ENCODE peak calls at places on chromosomes 13 and 19, in five cellular contexts. Q is upper lobe of left lung, Y is HepG2, C is GM12878, F is K562. J is an unnamed sample.

GRCh38 chr13:87244256-87244870 is 426.8 kb upstream of the SLITRK5 start:
- ATAC-seq in Q (no peak), Y (no peak), C (no peak), F (no peak), J (no peak)

GRCh38 chr13:68056816-68057710 is 826.9 kb upstream of the PCDH9 start:
- ATAC-seq in Q (no peak), Y (peak), C (no peak), F (no peak), J (peak)

GRCh38 chr19:55158848-55159793 is 1.6 kb upstream of the TNNI3 start:
- ATAC-seq in Q (no peak), Y (no peak), C (no peak), F (peak), J (peak)

GRCh38 chr13:32726374-32727037 is 140.3 kb downstream of the PDS5B start:
- ATAC-seq in Q (no peak), Y (no peak), C (no peak), F (no peak), J (no peak)

GRCh38 chr19:49355890-49356289 is 6.3 kb downstream of the TEAD2 start:
- ATAC-seq in Q (no peak), Y (no peak), C (no peak), F (no peak), J (peak)

GRCh38 chr19:38134538-38135149 is 89.4 kb downstream of the DPF1 start:
- ATAC-seq in Q (no peak), Y (peak), C (peak), F (peak), J (no peak)

GRCh38 chr13:109385161-109385560 is 401.2 kb downstream of the IRS2 start:
- ATAC-seq in Q (peak), Y (no peak), C (no peak), F (no peak), J (no peak)

GRCh38 chr19:41999071-41999877 is 5.2 kb upstream of the ATP1A3 start:
- ATAC-seq in Q (no peak), Y (no peak), C (no peak), F (no peak), J (no peak)

GRCh38 chr13:93744886-93745285 is 518.3 kb downstream of the GPC6 start:
- ATAC-seq in Q (no peak), Y (no peak), C (no peak), F (no peak), J (no peak)

GRCh38 chr19:33279430-33280350 is 22.6 kb downstream of the CEBPA start:
- ATAC-seq in Q (no peak), Y (peak), C (peak), F (no peak), J (no peak)

GRCh38 chr13:36673838-36674326 is at the start of gene SERTM1:
- ATAC-seq in Q (peak), Y (no peak), C (no peak), F (no peak), J (peak)

GRCh38 chr19:17618281-17618903 is 62.9 kb downstream of the COLGALT1 start:
- ATAC-seq in Q (no peak), Y (no peak), C (no peak), F (no peak), J (no peak)

GRCh38 chr13:73623281-73623680 is 510.9 kb downstream of the KLF12 start:
- ATAC-seq in Q (no peak), Y (no peak), C (no peak), F (no peak), J (no peak)

GRCh38 chr13:44435142-44435982 is 61.7 kb downstream of the SERP2 start:
- ATAC-seq in Q (peak), Y (peak), C (peak), F (peak), J (peak)

GRCh38 chr13:54972838-54973237 is 1944.2 kb downstream of the OLFM4 start:
- ATAC-seq in Q (no peak), Y (no peak), C (no peak), F (no peak), J (no peak)

GRCh38 chr13:101515504-101515903 is 63.0 kb downstream of the ITGBL1 start:
- ATAC-seq in Q (no peak), Y (no peak), C (peak), F (no peak), J (no peak)

GRCh38 chr19:6761053-6761676 is 6.1 kb downstream of the SH2D3A start:
- ATAC-seq in Q (no peak), Y (no peak), C (peak), F (peak), J (no peak)

GRCh38 chr13:43908156-43909126 is 28.7 kb downstream of the LACC1 start:
- ATAC-seq in Q (no peak), Y (no peak), C (peak), F (no peak), J (no peak)

GRCh38 chr19:48815870-48816501 is 5.2 kb upstream of the BCAT2 start:
- ATAC-seq in Q (no peak), Y (peak), C (peak), F (peak), J (no peak)

GRCh38 chr13:85277753-85278152 is 521.5 kb downstream of the SLITRK6 start:
- ATAC-seq in Q (no peak), Y (no peak), C (no peak), F (no peak), J (no peak)

GRCh38 chr13:40109324-40109958 is 454.0 kb downstream of the COG6 start:
- ATAC-seq in Q (no peak), Y (no peak), C (no peak), F (no peak), J (peak)

GRCh38 chr13:113327766-113328391 is 30.8 kb downstream of the LAMP1 start:
- ATAC-seq in Q (peak), Y (peak), C (peak), F (no peak), J (no peak)

GRCh38 chr13:113729329-113730019 is 29.6 kb upstream of the TMEM255B start:
- ATAC-seq in Q (no peak), Y (no peak), C (no peak), F (no peak), J (no peak)

GRCh38 chr19:5093297-5093858 is 124.5 kb downstream of the KDM4B start:
- ATAC-seq in Q (no peak), Y (no peak), C (no peak), F (peak), J (no peak)

GRCh38 chr13:114096811-114097503 is 35.5 kb downstream of the RASA3 start:
- ATAC-seq in Q (no peak), Y (no peak), C (no peak), F (no peak), J (no peak)

GRCh38 chr19:18173054-18173571 is 500 bp upstream of the IFI30 start:
- ATAC-seq in Q (peak), Y (no peak), C (peak), F (no peak), J (peak)

GRCh38 chr13:49454388-49455015 is 10.4 kb downstream of the SETDB2 start:
- ATAC-seq in Q (no peak), Y (no peak), C (peak), F (no peak), J (no peak)

GRCh38 chr13:50376895-50377575 is 361.8 kb downstream of the KCNRG start:
- ATAC-seq in Q (no peak), Y (peak), C (no peak), F (peak), J (no peak)

GRCh38 chr13:97492257-97492656 is 58.3 kb downstream of the RAP2A start:
- ATAC-seq in Q (no peak), Y (no peak), C (peak), F (no peak), J (no peak)

GRCh38 chr19:45139286-45140143 is 21.3 kb downstream of the NKPD1 start:
- ATAC-seq in Q (no peak), Y (no peak), C (no peak), F (no peak), J (no peak)

GRCh38 chr13:44300895-44301638 is 72.6 kb upstream of the SERP2 start:
- ATAC-seq in Q (peak), Y (peak), C (peak), F (no peak), J (peak)

GRCh38 chr13:73741111-73741510 is 393.1 kb downstream of the KLF12 start:
- ATAC-seq in Q (no peak), Y (no peak), C (no peak), F (no peak), J (no peak)

GRCh38 chr13:27952931-27953670 is 16.0 kb downstream of the CDX2 start:
- ATAC-seq in Q (no peak), Y (peak), C (peak), F (no peak), J (peak)

GRCh38 chr13:100392709-100393630 is 195.6 kb downstream of the GGACT start:
- ATAC-seq in Q (peak), Y (peak), C (peak), F (peak), J (peak)
- TF ChIP-seq EP300 in Q (no peak), Y (peak), C (no peak), F (peak), J (no peak)

GRCh38 chr19:19624032-19624570 is 3.9 kb downstream of the LPAR2 start:
- ATAC-seq in Q (no peak), Y (no peak), C (no peak), F (no peak), J (no peak)
- TF ChIP-seq POLR2AphosphoS5 in Q (no peak), Y (no peak), C (no peak), F (no peak), J (no peak)

GRCh38 chr19:58543826-58544590 is at the start of gene TRIM28:
- ATAC-seq in Q (peak), Y (peak), C (peak), F (peak), J (peak)
- TF ChIP-seq EP300 in Q (no peak), Y (no peak), C (no peak), F (no peak), J (no peak)

GRCh38 chr19:13098291-13099072 is 4.2 kb downstream of the LYL1 start:
- ATAC-seq in Q (no peak), Y (no peak), C (no peak), F (peak), J (peak)

GRCh38 chr19:13100871-13101589 is 1.6 kb downstream of the LYL1 start:
- ATAC-seq in Q (no peak), Y (no peak), C (no peak), F (peak), J (no peak)

GRCh38 chr19:13097331-13098258 is 5.1 kb downstream of the LYL1 start:
- ATAC-seq in Q (no peak), Y (no peak), C (no peak), F (peak), J (no peak)

GRCh38 chr19:13100031-13100588 is 2.5 kb downstream of the LYL1 start:
- ATAC-seq in Q (no peak), Y (no peak), C (peak), F (no peak), J (no peak)

DNA sequence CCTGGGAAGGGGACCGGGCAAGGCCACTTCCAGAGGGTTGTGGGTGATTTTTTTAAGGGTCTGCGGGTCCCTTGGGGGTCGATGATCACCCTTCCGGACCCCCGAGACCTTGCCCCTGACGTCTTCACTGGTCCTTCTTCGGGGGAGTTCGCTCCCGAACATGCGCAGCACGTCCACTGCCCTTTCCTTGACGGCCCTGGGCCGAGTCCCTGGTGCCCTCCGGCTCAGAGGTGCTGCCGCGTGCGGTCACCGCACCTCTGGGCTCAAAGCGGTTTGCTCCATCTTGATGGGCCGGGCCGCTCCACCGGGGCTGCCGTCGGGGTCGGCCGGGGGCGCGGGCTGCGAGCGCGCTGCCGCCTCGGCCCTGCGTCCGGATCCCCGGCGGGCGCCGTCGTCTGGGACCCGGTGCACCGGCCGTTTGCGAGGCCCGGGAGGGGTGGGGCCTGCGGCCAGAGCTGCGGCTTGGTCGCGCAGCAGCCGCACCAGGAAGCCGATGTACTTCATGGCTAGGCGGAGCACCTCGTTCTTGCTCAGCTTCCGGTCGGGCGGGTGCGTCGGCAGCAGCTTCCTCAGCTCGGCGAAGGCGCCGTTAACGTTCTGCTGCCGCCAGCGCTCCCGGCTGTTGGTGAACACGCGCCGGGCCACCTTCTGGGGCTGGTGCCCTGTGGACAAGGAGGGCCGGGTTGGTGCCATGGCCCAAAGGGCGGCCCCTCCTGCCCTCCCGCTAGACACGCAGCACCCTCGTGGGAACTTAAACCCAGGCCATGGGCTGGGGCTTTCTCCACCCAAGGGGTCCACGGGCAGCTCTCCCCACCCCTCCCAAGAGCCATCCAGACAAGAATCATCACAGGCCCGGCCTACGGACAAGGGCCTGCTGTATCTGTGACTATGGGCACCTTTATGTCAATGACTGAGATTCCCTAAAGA is 3.3 kb downstream of the LYL1 start:
- ATAC-seq in Q (peak), Y (no peak), C (peak), F (peak), J (peak)
- TF ChIP-seq POLR2AphosphoS5 in Q (peak), Y (no peak), C (no peak), F (no peak), J (peak)

GRCh38 chr19:934865-935422 is 9.1 kb downstream of the ARID3A start:
- ATAC-seq in Q (peak), Y (peak), C (no peak), F (no peak), J (peak)
- TF ChIP-seq EP300 in Q (no peak), Y (peak), C (no peak), F (no peak), J (no peak)

GRCh38 chr19:16380314-16380695 is 55.7 kb downstream of the KLF2 start:
- ATAC-seq in Q (no peak), Y (no peak), C (no peak), F (no peak), J (no peak)

GRCh38 chr19:16383584-16384161 is 59.0 kb downstream of the KLF2 start:
- ATAC-seq in Q (no peak), Y (no peak), C (peak), F (peak), J (no peak)

GRCh38 chr19:16382775-16383543 is 58.3 kb downstream of the KLF2 start:
- ATAC-seq in Q (peak), Y (peak), C (peak), F (peak), J (peak)

GRCh38 chr19:16380943-16381755 is 56.5 kb downstream of the KLF2 start:
- ATAC-seq in Q (no peak), Y (no peak), C (no peak), F (no peak), J (no peak)

GRCh38 chr19:16381756-16382401 is 57.3 kb downstream of the KLF2 start:
- ATAC-seq in Q (no peak), Y (no peak), C (no peak), F (no peak), J (peak)
- TF ChIP-seq POLR2AphosphoS5 in Q (peak), Y (no peak), C (no peak), F (no peak), J (peak)

DNA sequence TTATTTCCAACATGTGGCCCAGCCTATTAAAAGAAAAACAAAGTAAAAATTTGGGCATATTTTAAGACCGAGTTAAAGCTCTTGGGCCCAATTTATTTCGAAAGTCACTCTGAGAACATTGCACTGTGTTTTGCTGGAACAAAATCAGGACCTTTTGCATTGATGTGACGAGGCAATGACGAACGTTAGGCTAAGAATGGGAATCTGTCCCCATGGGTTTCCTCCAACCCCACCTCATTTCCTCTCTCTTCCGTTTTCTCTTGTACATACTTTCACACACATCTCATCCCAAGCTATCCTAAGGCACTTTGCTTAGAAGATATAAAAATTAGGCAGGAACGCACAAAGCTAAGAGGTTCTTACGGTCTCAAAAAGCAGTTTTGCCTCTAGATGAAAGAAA is 22.1 kb downstream of the EDNRB start:
- ATAC-seq in Q (no peak), Y (no peak), C (no peak), F (no peak), J (peak)
- TF ChIP-seq EP300 in Q (no peak), Y (no peak), C (no peak), F (no peak), J (no peak)

GRCh38 chr19:3035542-3036118 is 6.5 kb upstream of the TLE2 start:
- ATAC-seq in Q (peak), Y (peak), C (peak), F (peak), J (peak)
- TF ChIP-seq POLR2AphosphoS5 in Q (no peak), Y (peak), C (peak), F (peak), J (no peak)

GRCh38 chr19:10593820-10594637 is 6.9 kb upstream of the AP1M2 start:
- ATAC-seq in Q (no peak), Y (peak), C (peak), F (no peak), J (peak)
- TF ChIP-seq EP300 in Q (no peak), Y (no peak), C (peak), F (no peak), J (no peak)